ENCODE peak calls at places on chromosomes 11 and 22, in seven cellular contexts. One of them, this sample, is unnamed.

GRCh38 chr11:105489431-105489830 is 120.4 kb upstream of the GRIA4 start:
- DNase-seq in naive thymus-derived CD4-positive, alpha-beta T cell: no peak
- DNase-seq in OCI-LY7: no peak
- DNase-seq in adipocyte: peak; percentile 17
- DNase-seq in RWPE2: no peak
- DNase-seq in left lung: no peak
- DNase-seq in IMR-90: peak; percentile 22
- DNase-seq in this sample: no peak

GRCh38 chr11:102267602-102268001 is 49.7 kb upstream of the BIRC3 start:
- DNase-seq in adipocyte: peak; percentile 60
- DNase-seq in OCI-LY7: no peak
- DNase-seq in naive thymus-derived CD4-positive, alpha-beta T cell: no peak
- DNase-seq in left lung: no peak
- DNase-seq in RWPE2: no peak
- DNase-seq in IMR-90: peak; percentile 81
- DNase-seq in this sample: no peak

GRCh38 chr22:32801436-32802290 is at the start of gene TIMP3:
- DNase-seq in RWPE2: no peak
- DNase-seq in adipocyte: peak; percentile 93
- DNase-seq in OCI-LY7: no peak
- DNase-seq in left lung: peak; percentile 86
- DNase-seq in IMR-90: peak; percentile 82
- DNase-seq in naive thymus-derived CD4-positive, alpha-beta T cell: no peak
- DNase-seq in this sample: no peak

GRCh38 chr11:17651061-17651460 is 68.3 kb upstream of the MYOD1 start:
- DNase-seq in left lung: no peak
- DNase-seq in naive thymus-derived CD4-positive, alpha-beta T cell: no peak
- DNase-seq in OCI-LY7: no peak
- DNase-seq in RWPE2: no peak
- DNase-seq in IMR-90: no peak
- DNase-seq in adipocyte: no peak
- DNase-seq in this sample: no peak

GRCh38 chr11:69560141-69560790 is 78.8 kb downstream of the LINC01488 start:
- DNase-seq in IMR-90: no peak
- DNase-seq in RWPE2: no peak
- DNase-seq in adipocyte: peak; percentile 6
- DNase-seq in naive thymus-derived CD4-positive, alpha-beta T cell: no peak
- DNase-seq in left lung: no peak
- DNase-seq in OCI-LY7: no peak
- DNase-seq in this sample: no peak

GRCh38 chr22:30208631-30209603 is 37.6 kb downstream of the LIF start:
- DNase-seq in left lung: peak; percentile 83
- DNase-seq in RWPE2: no peak
- DNase-seq in IMR-90: peak; percentile 97
- DNase-seq in naive thymus-derived CD4-positive, alpha-beta T cell: no peak
- DNase-seq in adipocyte: peak; percentile 88
- DNase-seq in OCI-LY7: no peak
- DNase-seq in this sample: no peak

GRCh38 chr22:37234736-37235711 is 9.0 kb downstream of the RAC2 start:
- DNase-seq in naive thymus-derived CD4-positive, alpha-beta T cell: no peak
- DNase-seq in OCI-LY7: peak; percentile 54
- DNase-seq in left lung: peak; percentile 52
- DNase-seq in IMR-90: no peak
- DNase-seq in adipocyte: no peak
- DNase-seq in RWPE2: peak; percentile 30
- DNase-seq in this sample: no peak

GRCh38 chr22:37906364-37907008 is 389 bp downstream of the MICALL1 start:
- DNase-seq in RWPE2: no peak
- DNase-seq in OCI-LY7: peak; percentile 35
- DNase-seq in naive thymus-derived CD4-positive, alpha-beta T cell: no peak
- DNase-seq in IMR-90: no peak
- DNase-seq in left lung: no peak
- DNase-seq in adipocyte: peak; percentile 51
- DNase-seq in this sample: peak; percentile 14

GRCh38 chr11:109864834-109865557 is 228.2 kb upstream of the ZC3H12C start:
- DNase-seq in adipocyte: peak; percentile 69
- DNase-seq in IMR-90: peak; percentile 74
- DNase-seq in RWPE2: no peak
- DNase-seq in naive thymus-derived CD4-positive, alpha-beta T cell: no peak
- DNase-seq in left lung: no peak
- DNase-seq in OCI-LY7: no peak
- DNase-seq in this sample: no peak

GRCh38 chr11:65166893-65167292 is 3.1 kb upstream of the SPDYC start:
- DNase-seq in RWPE2: no peak
- DNase-seq in naive thymus-derived CD4-positive, alpha-beta T cell: no peak
- DNase-seq in adipocyte: no peak
- DNase-seq in IMR-90: no peak
- DNase-seq in left lung: no peak
- DNase-seq in OCI-LY7: no peak
- DNase-seq in this sample: no peak

GRCh38 chr11:73001615-73002014 is 140.5 kb downstream of the FCHSD2 start:
- DNase-seq in adipocyte: no peak
- DNase-seq in naive thymus-derived CD4-positive, alpha-beta T cell: no peak
- DNase-seq in RWPE2: no peak
- DNase-seq in OCI-LY7: no peak
- DNase-seq in IMR-90: no peak
- DNase-seq in left lung: no peak
- DNase-seq in this sample: no peak

GRCh38 chr11:71251761-71252433 is 480 bp downstream of the SHANK2 start:
- DNase-seq in IMR-90: no peak
- DNase-seq in OCI-LY7: peak; percentile 8
- DNase-seq in left lung: no peak
- DNase-seq in naive thymus-derived CD4-positive, alpha-beta T cell: no peak
- DNase-seq in RWPE2: no peak
- DNase-seq in adipocyte: peak; percentile 52
- DNase-seq in this sample: no peak

GRCh38 chr11:68374531-68374930 is 62.1 kb downstream of the LRP5 start:
- DNase-seq in OCI-LY7: no peak
- DNase-seq in adipocyte: peak; percentile 25
- DNase-seq in naive thymus-derived CD4-positive, alpha-beta T cell: no peak
- DNase-seq in left lung: no peak
- DNase-seq in RWPE2: no peak
- DNase-seq in IMR-90: peak; percentile 15
- DNase-seq in this sample: no peak

GRCh38 chr11:66478823-66479740 is 1.2 kb upstream of the DPP3 start:
- DNase-seq in OCI-LY7: peak; percentile 71
- DNase-seq in left lung: peak; percentile 84
- DNase-seq in adipocyte: peak; percentile 72
- DNase-seq in IMR-90: peak; percentile 20
- DNase-seq in RWPE2: no peak
- DNase-seq in naive thymus-derived CD4-positive, alpha-beta T cell: no peak
- DNase-seq in this sample: no peak

GRCh38 chr22:27135582-27135981 is 478.2 kb downstream of the MIAT start:
- DNase-seq in naive thymus-derived CD4-positive, alpha-beta T cell: no peak
- DNase-seq in IMR-90: peak; percentile 73
- DNase-seq in left lung: no peak
- DNase-seq in OCI-LY7: no peak
- DNase-seq in RWPE2: no peak
- DNase-seq in adipocyte: no peak
- DNase-seq in this sample: no peak

GRCh38 chr11:110778351-110778750 is 66.1 kb upstream of the ARHGAP20 start:
- DNase-seq in OCI-LY7: peak; percentile 35
- DNase-seq in left lung: no peak
- DNase-seq in IMR-90: peak; percentile 48
- DNase-seq in adipocyte: no peak
- DNase-seq in RWPE2: no peak
- DNase-seq in naive thymus-derived CD4-positive, alpha-beta T cell: no peak
- DNase-seq in this sample: no peak

GRCh38 chr11:2300936-2301630 is 635 bp downstream of the C11orf21 start:
- DNase-seq in left lung: peak; percentile 88
- DNase-seq in naive thymus-derived CD4-positive, alpha-beta T cell: no peak
- DNase-seq in RWPE2: no peak
- DNase-seq in adipocyte: no peak
- DNase-seq in IMR-90: no peak
- DNase-seq in OCI-LY7: no peak
- DNase-seq in this sample: no peak

GRCh38 chr11:61138940-61139339 is 22.3 kb downstream of the VPS37C start:
- DNase-seq in left lung: no peak
- DNase-seq in adipocyte: peak; percentile 50
- DNase-seq in RWPE2: peak; percentile 14
- DNase-seq in IMR-90: peak; percentile 76
- DNase-seq in OCI-LY7: no peak
- DNase-seq in naive thymus-derived CD4-positive, alpha-beta T cell: no peak
- DNase-seq in this sample: no peak

GRCh38 chr11:117792241-117792640 is 4.8 kb downstream of the DSCAML1 start:
- DNase-seq in OCI-LY7: no peak
- DNase-seq in RWPE2: no peak
- DNase-seq in adipocyte: no peak
- DNase-seq in naive thymus-derived CD4-positive, alpha-beta T cell: no peak
- DNase-seq in IMR-90: no peak
- DNase-seq in left lung: no peak
- DNase-seq in this sample: no peak

GRCh38 chr22:33909075-33909458 is 11.2 kb downstream of the LARGE1 start:
- DNase-seq in RWPE2: no peak
- DNase-seq in IMR-90: peak; percentile 84
- DNase-seq in OCI-LY7: no peak
- DNase-seq in adipocyte: peak; percentile 62
- DNase-seq in naive thymus-derived CD4-positive, alpha-beta T cell: no peak
- DNase-seq in left lung: no peak
- DNase-seq in this sample: no peak

GRCh38 chr11:115873813-115874212 is 369.6 kb upstream of the CADM1 start:
- DNase-seq in OCI-LY7: peak; percentile 77
- DNase-seq in left lung: no peak
- DNase-seq in adipocyte: no peak
- DNase-seq in RWPE2: no peak
- DNase-seq in naive thymus-derived CD4-positive, alpha-beta T cell: no peak
- DNase-seq in IMR-90: no peak
- DNase-seq in this sample: no peak

GRCh38 chr11:35553021-35553420 is 27.6 kb upstream of the PAMR1 start:
- DNase-seq in IMR-90: peak; percentile 67
- DNase-seq in OCI-LY7: no peak
- DNase-seq in naive thymus-derived CD4-positive, alpha-beta T cell: no peak
- DNase-seq in adipocyte: no peak
- DNase-seq in RWPE2: no peak
- DNase-seq in left lung: no peak
- DNase-seq in this sample: no peak

GRCh38 chr11:84865791-84866535 is 761.2 kb downstream of the DLG2 start:
- DNase-seq in left lung: no peak
- DNase-seq in OCI-LY7: no peak
- DNase-seq in adipocyte: no peak
- DNase-seq in naive thymus-derived CD4-positive, alpha-beta T cell: no peak
- DNase-seq in IMR-90: no peak
- DNase-seq in RWPE2: no peak
- DNase-seq in this sample: no peak
- H3K9me3 ChIP-seq in left lung: no peaks in the 10 kb centered on the region
- H3K9me3 ChIP-seq in OCI-LY7: no peaks in the 10 kb centered on the region
- H3K9me3 ChIP-seq in adipocyte: no peaks in the 10 kb centered on the region
- H3K9me3 ChIP-seq in naive thymus-derived CD4-positive, alpha-beta T cell: no peaks in the 10 kb centered on the region
- H3K9me3 ChIP-seq in IMR-90: no peaks in the 10 kb centered on the region
- H3K9me3 ChIP-seq in RWPE2: no peaks in the 10 kb centered on the region
- H3K9me3 ChIP-seq in this sample: peaks cover 5% of the 10 kb centered on the region

GRCh38 chr22:47918276-47918928 is 1156.0 kb downstream of the TBC1D22A start:
- DNase-seq in naive thymus-derived CD4-positive, alpha-beta T cell: no peak
- DNase-seq in RWPE2: no peak
- DNase-seq in IMR-90: no peak
- DNase-seq in OCI-LY7: peak; percentile 94
- DNase-seq in left lung: no peak
- DNase-seq in adipocyte: no peak
- DNase-seq in this sample: no peak

GRCh38 chr22:47919893-47920292 is 1157.4 kb downstream of the TBC1D22A start:
- DNase-seq in naive thymus-derived CD4-positive, alpha-beta T cell: no peak
- DNase-seq in OCI-LY7: no peak
- DNase-seq in adipocyte: no peak
- DNase-seq in IMR-90: no peak
- DNase-seq in RWPE2: no peak
- DNase-seq in left lung: no peak
- DNase-seq in this sample: no peak

GRCh38 chr22:47918936-47919505 is 1156.6 kb downstream of the TBC1D22A start:
- DNase-seq in RWPE2: no peak
- DNase-seq in naive thymus-derived CD4-positive, alpha-beta T cell: no peak
- DNase-seq in adipocyte: no peak
- DNase-seq in IMR-90: no peak
- DNase-seq in left lung: no peak
- DNase-seq in OCI-LY7: peak; percentile 92
- DNase-seq in this sample: no peak

GRCh38 chr22:47921906-47922305 is 1159.5 kb downstream of the TBC1D22A start:
- DNase-seq in left lung: no peak
- DNase-seq in naive thymus-derived CD4-positive, alpha-beta T cell: no peak
- DNase-seq in adipocyte: no peak
- DNase-seq in RWPE2: no peak
- DNase-seq in IMR-90: no peak
- DNase-seq in OCI-LY7: peak; percentile 49
- DNase-seq in this sample: no peak

GRCh38 chr22:47920380-47920959 is 1158.0 kb downstream of the TBC1D22A start:
- DNase-seq in left lung: no peak
- DNase-seq in RWPE2: no peak
- DNase-seq in OCI-LY7: no peak
- DNase-seq in adipocyte: no peak
- DNase-seq in naive thymus-derived CD4-positive, alpha-beta T cell: no peak
- DNase-seq in IMR-90: no peak
- DNase-seq in this sample: no peak
- H3K9me3 ChIP-seq in left lung: no peaks in the 10 kb centered on the region
- H3K9me3 ChIP-seq in RWPE2: no peaks in the 10 kb centered on the region
- H3K9me3 ChIP-seq in OCI-LY7: peaks cover 17% of the 10 kb centered on the region
- H3K9me3 ChIP-seq in adipocyte: peaks cover 9% of the 10 kb centered on the region
- H3K9me3 ChIP-seq in naive thymus-derived CD4-positive, alpha-beta T cell: no peaks in the 10 kb centered on the region
- H3K9me3 ChIP-seq in IMR-90: peaks cover 61% of the 10 kb centered on the region
- H3K9me3 ChIP-seq in this sample: no peaks in the 10 kb centered on the region

GRCh38 chr11:39807904-39808303 is 1651.5 kb downstream of the LRRC4C start:
- DNase-seq in RWPE2: no peak
- DNase-seq in adipocyte: no peak
- DNase-seq in IMR-90: no peak
- DNase-seq in naive thymus-derived CD4-positive, alpha-beta T cell: no peak
- DNase-seq in OCI-LY7: no peak
- DNase-seq in left lung: no peak
- DNase-seq in this sample: no peak

GRCh38 chr11:39810358-39810757 is 1649.1 kb downstream of the LRRC4C start:
- DNase-seq in naive thymus-derived CD4-positive, alpha-beta T cell: no peak
- DNase-seq in IMR-90: no peak
- DNase-seq in adipocyte: no peak
- DNase-seq in RWPE2: no peak
- DNase-seq in OCI-LY7: no peak
- DNase-seq in left lung: no peak
- DNase-seq in this sample: no peak

GRCh38 chr11:39806652-39807051 is 1652.8 kb downstream of the LRRC4C start:
- DNase-seq in IMR-90: no peak
- DNase-seq in left lung: no peak
- DNase-seq in RWPE2: no peak
- DNase-seq in OCI-LY7: no peak
- DNase-seq in adipocyte: no peak
- DNase-seq in naive thymus-derived CD4-positive, alpha-beta T cell: no peak
- DNase-seq in this sample: no peak

GRCh38 chr11:39809833-39810232 is 1649.6 kb downstream of the LRRC4C start:
- DNase-seq in OCI-LY7: no peak
- DNase-seq in left lung: no peak
- DNase-seq in adipocyte: no peak
- DNase-seq in naive thymus-derived CD4-positive, alpha-beta T cell: no peak
- DNase-seq in IMR-90: no peak
- DNase-seq in RWPE2: no peak
- DNase-seq in this sample: no peak
- H3K9me3 ChIP-seq in OCI-LY7: no peaks in the 10 kb centered on the region
- H3K9me3 ChIP-seq in left lung: no peaks in the 10 kb centered on the region
- H3K9me3 ChIP-seq in adipocyte: peaks cover 5% of the 10 kb centered on the region
- H3K9me3 ChIP-seq in naive thymus-derived CD4-positive, alpha-beta T cell: no peaks in the 10 kb centered on the region
- H3K9me3 ChIP-seq in IMR-90: peaks cover 13% of the 10 kb centered on the region
- H3K9me3 ChIP-seq in RWPE2: no peaks in the 10 kb centered on the region
- H3K9me3 ChIP-seq in this sample: no peaks in the 10 kb centered on the region

DNA sequence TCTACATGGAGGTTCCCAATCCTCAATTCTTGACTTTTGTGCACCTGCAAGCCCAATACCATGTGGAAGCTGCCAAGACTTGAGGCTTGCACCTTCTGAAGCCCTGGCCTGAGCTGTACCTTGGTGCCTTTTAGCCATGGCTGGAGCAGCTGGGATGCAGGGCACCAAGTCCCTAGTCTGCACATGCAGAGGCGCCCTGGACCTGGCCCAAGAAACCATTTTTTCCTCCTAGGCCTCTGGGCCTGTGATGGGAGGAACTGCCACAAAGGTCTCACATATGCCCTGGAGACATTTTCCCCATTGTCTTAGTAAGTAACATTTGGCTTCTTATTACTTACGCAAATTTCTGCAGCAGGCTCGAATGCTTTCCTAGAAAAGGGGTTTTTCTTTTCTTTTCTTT is 431.9 kb upstream of the ANO5 start:
- DNase-seq in OCI-LY7: no peak
- DNase-seq in naive thymus-derived CD4-positive, alpha-beta T cell: no peak
- DNase-seq in RWPE2: no peak
- DNase-seq in adipocyte: no peak
- DNase-seq in left lung: no peak
- DNase-seq in IMR-90: no peak
- DNase-seq in this sample: no peak
- H3K9me3 ChIP-seq in OCI-LY7: no peaks in the 10 kb centered on the region
- H3K9me3 ChIP-seq in naive thymus-derived CD4-positive, alpha-beta T cell: no peaks in the 10 kb centered on the region
- H3K9me3 ChIP-seq in RWPE2: no peaks in the 10 kb centered on the region
- H3K9me3 ChIP-seq in adipocyte: peaks cover 20% of the 10 kb centered on the region
- H3K9me3 ChIP-seq in left lung: no peaks in the 10 kb centered on the region
- H3K9me3 ChIP-seq in IMR-90: peaks cover 8% of the 10 kb centered on the region
- H3K9me3 ChIP-seq in this sample: no peaks in the 10 kb centered on the region

This sample was measured in effector memory CD4-positive, alpha-beta T cell.